ENCODE peak calls at places on chromosome 13, in eight cellular contexts. B is breast epithelium, N is astrocyte of the cerebellum, O is nephron progenitor cell, W is psoas muscle, A is lung, T is foreskin keratinocyte, V is AG04450. I is an unnamed sample.
A peak's percentile ranks its signal among the peaks of the same experiment; 100 is the strongest.

GRCh38 chr13:113638806-113639205 is 19.2 kb downstream of the ATP4B start:
- DNase-seq in B (no peak), N (no peak), O (no peak), W (no peak), A (no peak), T (no peak), V (no peak), I (no peak)

GRCh38 chr13:25148005-25148798 is 23.9 kb downstream of the AMER2 start:
- DNase-seq in B (no peak), N (no peak), O (no peak), W (no peak), A (no peak), T (no peak), V (no peak), I (peak; percentile 18)

GRCh38 chr13:110471833-110472162 is 89.7 kb downstream of the RAB20 start:
- DNase-seq in B (peak; percentile 25), N (no peak), O (no peak), W (peak; percentile 70), A (peak; percentile 50), T (no peak), V (no peak), I (peak; percentile 91)

GRCh38 chr13:76879876-76880270 is 6.3 kb downstream of the KCTD12 start:
- DNase-seq in B (no peak), N (no peak), O (no peak), W (no peak), A (no peak), T (no peak), V (no peak), I (no peak)

GRCh38 chr13:101785858-101786257 is 333.4 kb downstream of the ITGBL1 start:
- DNase-seq in B (no peak), N (peak; percentile 20), O (peak; percentile 14), W (no peak), A (no peak), T (no peak), V (no peak), I (no peak)

GRCh38 chr13:31943591-31943990 is 88.0 kb upstream of the FRY start:
- DNase-seq in B (no peak), N (no peak), O (no peak), W (no peak), A (no peak), T (no peak), V (no peak), I (no peak)

GRCh38 chr13:45372189-45373115 is 31.5 kb upstream of the TPT1 start:
- DNase-seq in B (no peak), N (no peak), O (no peak), W (no peak), A (no peak), T (no peak), V (no peak), I (no peak)

GRCh38 chr13:101149735-101150380 is 266.4 kb downstream of the NALCN start:
- DNase-seq in B (no peak), N (no peak), O (peak; percentile 42), W (no peak), A (no peak), T (no peak), V (peak; percentile 34), I (no peak)

GRCh38 chr13:113252516-113252915 is 43.1 kb downstream of the CUL4A start:
- DNase-seq in B (no peak), N (no peak), O (no peak), W (no peak), A (no peak), T (no peak), V (no peak), I (no peak)

GRCh38 chr13:110826861-110827672 is 87.8 kb downstream of the ANKRD10 start:
- DNase-seq in B (no peak), N (no peak), O (no peak), W (no peak), A (no peak), T (no peak), V (no peak), I (no peak)

GRCh38 chr13:67343777-67344176 is 113.6 kb upstream of the PCDH9 start:
- DNase-seq in B (no peak), N (no peak), O (no peak), W (no peak), A (no peak), T (peak; percentile 49), V (no peak), I (no peak)

GRCh38 chr13:51829236-51829899 is 15.6 kb downstream of the TMEM272 start:
- DNase-seq in B (no peak), N (no peak), O (no peak), W (no peak), A (no peak), T (no peak), V (no peak), I (no peak)

GRCh38 chr13:23060972-23061371 is 119.8 kb upstream of the SGCG start:
- DNase-seq in B (no peak), N (no peak), O (no peak), W (no peak), A (no peak), T (no peak), V (no peak), I (no peak)

GRCh38 chr13:44132710-44133109 is 240.9 kb upstream of the SERP2 start:
- DNase-seq in B (peak; percentile 30), N (no peak), O (no peak), W (peak; percentile 85), A (peak; percentile 60), T (no peak), V (no peak), I (no peak)

GRCh38 chr13:114135731-114136171 is 3.3 kb upstream of the RASA3 start:
- DNase-seq in B (no peak), N (no peak), O (no peak), W (peak; percentile 29), A (no peak), T (no peak), V (no peak), I (no peak)

GRCh38 chr13:94323746-94324408 is 155.6 kb downstream of the DCT start:
- DNase-seq in B (no peak), N (no peak), O (no peak), W (no peak), A (no peak), T (no peak), V (no peak), I (no peak)

GRCh38 chr13:23979361-23980159 is 82.3 kb upstream of the C1QTNF9B start:
- DNase-seq in B (peak; percentile 35), N (peak; percentile 94), O (peak; percentile 74), W (peak; percentile 83), A (peak; percentile 77), T (peak; percentile 72), V (peak; percentile 62), I (peak; percentile 78)

GRCh38 chr13:51996660-51997059 is 14.6 kb downstream of the ATP7B start:
- DNase-seq in B (no peak), N (no peak), O (no peak), W (no peak), A (no peak), T (no peak), V (no peak), I (no peak)

GRCh38 chr13:43596924-43597598 is 189.7 kb downstream of the ENOX1 start:
- DNase-seq in B (no peak), N (no peak), O (no peak), W (no peak), A (no peak), T (no peak), V (no peak), I (no peak)

GRCh38 chr13:38641164-38641948 is 45.5 kb upstream of the FREM2 start:
- DNase-seq in B (no peak), N (no peak), O (no peak), W (no peak), A (no peak), T (no peak), V (no peak), I (no peak)
- TF ChIP-seq CTCF in B (no peak), N (no peak), O (peak; percentile 12), W (no peak), A (no peak), T (peak; percentile 55), V (peak; percentile 37), I (no peak)

GRCh38 chr13:106586764-106587163 is 18.8 kb upstream of the ARGLU1 start:
- DNase-seq in B (no peak), N (no peak), O (no peak), W (no peak), A (no peak), T (no peak), V (no peak), I (no peak)
- TF ChIP-seq CTCF in B (no peak), N (no peak), O (no peak), W (no peak), A (no peak), T (no peak), V (no peak), I (no peak)

DNA sequence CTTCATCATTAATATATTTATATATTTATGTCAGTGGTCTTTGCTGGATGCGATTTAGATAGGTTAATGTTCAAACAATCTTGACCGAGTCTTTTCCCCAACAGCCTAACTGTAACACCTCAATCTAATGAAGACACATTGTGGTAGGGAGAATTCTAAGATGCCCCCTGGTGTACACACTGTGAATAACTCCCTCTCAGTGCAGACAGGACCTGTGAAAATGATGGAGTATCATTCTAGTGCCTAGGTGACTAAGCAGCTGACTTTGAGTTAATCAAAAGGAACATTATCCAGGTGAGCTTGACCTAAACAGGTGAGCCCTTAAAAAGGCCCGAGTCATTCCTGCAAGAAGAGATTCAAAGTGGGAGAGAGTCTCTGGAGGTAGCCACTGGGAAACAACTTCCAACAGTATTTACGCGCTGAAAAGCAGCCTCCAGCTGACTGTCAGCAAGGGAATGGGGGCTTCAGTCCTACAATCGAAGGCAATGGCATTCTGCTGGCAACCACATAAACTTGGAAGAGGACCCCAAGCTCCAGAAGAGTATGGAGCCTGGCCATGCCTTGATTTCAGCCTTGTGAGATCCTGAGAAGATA is 28.0 kb upstream of the KBTBD7 start:
- DNase-seq in B (no peak), N (peak; percentile 22), O (peak; percentile 46), W (no peak), A (peak; percentile 37), T (peak; percentile 73), V (no peak), I (peak; percentile 68)
- TF ChIP-seq CTCF in B (peak; percentile 68), N (peak; percentile 71), O (peak; percentile 75), W (peak; percentile 81), A (peak; percentile 64), T (peak; percentile 86), V (peak; percentile 70), I (peak; percentile 48)

GRCh38 chr13:89925107-89925506 is 1422.4 kb upstream of the MIR17HG start:
- DNase-seq in B (no peak), N (peak; percentile 23), O (peak; percentile 16), W (no peak), A (no peak), T (peak; percentile 47), V (no peak), I (no peak)
- TF ChIP-seq CTCF in B (no peak), N (peak; percentile 68), O (peak; percentile 48), W (no peak), A (no peak), T (peak; percentile 76), V (peak; percentile 59), I (no peak)

GRCh38 chr13:30601836-30602235 is 15.9 kb upstream of the USPL1 start:
- DNase-seq in B (no peak), N (no peak), O (no peak), W (no peak), A (no peak), T (no peak), V (no peak), I (no peak)

GRCh38 chr13:30605052-30605451 is 12.7 kb upstream of the USPL1 start:
- DNase-seq in B (no peak), N (no peak), O (no peak), W (no peak), A (no peak), T (no peak), V (no peak), I (no peak)

GRCh38 chr13:30600470-30600869 is 17.2 kb upstream of the USPL1 start:
- DNase-seq in B (no peak), N (no peak), O (no peak), W (no peak), A (no peak), T (no peak), V (no peak), I (no peak)
- TF ChIP-seq CTCF in B (no peak), N (no peak), O (no peak), W (no peak), A (no peak), T (no peak), V (no peak), I (no peak)

I was measured in GM20000.